ENCODE peak calls at places on chromosomes 1 and 21, in eight cellular contexts. C, N, J, M, T, U, V and F are unnamed samples.

GRCh38 chr1:197521118-197521739 is 253.2 kb downstream of the CRB1 start:
- DNase-seq in C (no peak), N (peak; percentile 53), J (no peak), M (peak; percentile 13), T (peak; percentile 49), U (no peak), V (peak; percentile 38), F (peak; percentile 33)

GRCh38 chr1:246492611-246493245 is 14.4 kb downstream of the SMYD3 start:
- DNase-seq in C (no peak), N (peak; percentile 82), J (no peak), M (peak; percentile 78), T (peak; percentile 80), U (peak; percentile 56), V (peak; percentile 51), F (peak; percentile 77)

GRCh38 chr1:200075938-200076546 is 48.5 kb downstream of the NR5A2 start:
- DNase-seq in C (no peak), N (peak; percentile 81), J (no peak), M (no peak), T (peak; percentile 24), U (no peak), V (no peak), F (no peak)

GRCh38 chr1:165631403-165632151 is 543 bp downstream of the MGST3 start:
- DNase-seq in C (no peak), N (peak; percentile 95), J (peak; percentile 23), M (peak; percentile 70), T (peak; percentile 91), U (no peak), V (peak; percentile 51), F (peak; percentile 19)

GRCh38 chr1:220776725-220777326 is 9.9 kb upstream of the MTARC1 start:
- DNase-seq in C (no peak), N (peak; percentile 48), J (peak; percentile 38), M (peak; percentile 87), T (peak; percentile 62), U (peak; percentile 34), V (peak; percentile 86), F (peak; percentile 89)

GRCh38 chr1:194225781-194226180 is 1039.4 kb upstream of the B3GALT2 start:
- DNase-seq in C (no peak), N (no peak), J (no peak), M (peak; percentile 6), T (no peak), U (no peak), V (no peak), F (no peak)

GRCh38 chr21:42227909-42228708 is 9.2 kb downstream of the ABCG1 start:
- DNase-seq in C (no peak), N (peak; percentile 92), J (peak; percentile 90), M (peak; percentile 97), T (peak; percentile 68), U (peak; percentile 77), V (no peak), F (peak; percentile 65)

GRCh38 chr21:45515241-45516061 is 26.8 kb downstream of the SLC19A1 start:
- DNase-seq in C (no peak), N (no peak), J (no peak), M (no peak), T (no peak), U (no peak), V (no peak), F (no peak)

GRCh38 chr1:88462481-88463261 is 221.4 kb upstream of the PKN2 start:
- DNase-seq in C (no peak), N (peak; percentile 28), J (no peak), M (peak; percentile 14), T (peak; percentile 1), U (peak; percentile 11), V (peak; percentile 77), F (peak; percentile 76)

GRCh38 chr1:85200367-85200869 is 398 bp downstream of the SYDE2 start:
- DNase-seq in C (no peak), N (peak; percentile 39), J (peak; percentile 14), M (peak; percentile 53), T (peak; percentile 18), U (no peak), V (peak; percentile 63), F (no peak)

GRCh38 chr21:46559291-46559983 is 45.4 kb downstream of the S100B start:
- DNase-seq in C (no peak), N (no peak), J (peak; percentile 69), M (peak; percentile 85), T (no peak), U (no peak), V (no peak), F (peak; percentile 12)

GRCh38 chr1:57894315-57894714 is 470.5 kb upstream of the DAB1 start:
- DNase-seq in C (no peak), N (no peak), J (no peak), M (no peak), T (no peak), U (no peak), V (no peak), F (no peak)

GRCh38 chr1:57088689-57089088 is 122.9 kb upstream of the C8B start:
- DNase-seq in C (no peak), N (no peak), J (no peak), M (no peak), T (no peak), U (no peak), V (no peak), F (no peak)

GRCh38 chr1:77288275-77288674 is 6.5 kb downstream of the AK5 start:
- DNase-seq in C (no peak), N (peak; percentile 64), J (no peak), M (no peak), T (no peak), U (no peak), V (no peak), F (no peak)

GRCh38 chr1:42340093-42340492 is 5.1 kb upstream of the FOXJ3 start:
- DNase-seq in C (no peak), N (peak; percentile 58), J (no peak), M (no peak), T (peak; percentile 34), U (peak; percentile 100), V (no peak), F (no peak)

GRCh38 chr1:41810446-41810845 is 108.3 kb downstream of the HIVEP3 start:
- DNase-seq in C (no peak), N (peak; percentile 66), J (peak; percentile 35), M (peak; percentile 72), T (peak; percentile 49), U (no peak), V (peak; percentile 16), F (peak; percentile 73)

GRCh38 chr21:22892041-22892440 is 1893.8 kb downstream of the NCAM2 start:
- DNase-seq in C (no peak), N (no peak), J (no peak), M (no peak), T (no peak), U (no peak), V (no peak), F (no peak)

GRCh38 chr1:32538887-32539583 is at the start of gene ZBTB8A:
- DNase-seq in C (no peak), N (peak; percentile 76), J (no peak), M (peak; percentile 42), T (peak; percentile 39), U (peak; percentile 45), V (peak; percentile 68), F (peak; percentile 71)

GRCh38 chr1:178579562-178579961 is 66.7 kb downstream of the TEX35 start:
- DNase-seq in C (no peak), N (no peak), J (no peak), M (no peak), T (no peak), U (no peak), V (no peak), F (no peak)

GRCh38 chr1:214303538-214303937 is 22.6 kb downstream of the SMYD2 start:
- DNase-seq in C (no peak), N (no peak), J (no peak), M (no peak), T (no peak), U (no peak), V (no peak), F (no peak)

GRCh38 chr21:26280715-26281310 is 110.2 kb upstream of the APP start:
- DNase-seq in C (no peak), N (peak; percentile 1), J (no peak), M (no peak), T (no peak), U (no peak), V (peak; percentile 43), F (peak; percentile 22)

GRCh38 chr1:155463865-155464264 is 98.7 kb downstream of the ASH1L start:
- DNase-seq in C (no peak), N (peak; percentile 95), J (no peak), M (no peak), T (peak; percentile 19), U (no peak), V (no peak), F (no peak)

GRCh38 chr1:150148834-150149489 is 754 bp upstream of the PLEKHO1 start:
- DNase-seq in C (no peak), N (peak; percentile 38), J (no peak), M (no peak), T (no peak), U (peak; percentile 7), V (no peak), F (no peak)

GRCh38 chr1:206693029-206693428 is 8.3 kb downstream of the MAPKAPK2 start:
- DNase-seq in C (no peak), N (peak; percentile 85), J (no peak), M (no peak), T (peak; percentile 32), U (peak; percentile 32), V (no peak), F (no peak)

GRCh38 chr1:172254521-172255222 is 165.8 kb upstream of the C1orf105 start:
- DNase-seq in C (no peak), N (peak; percentile 94), J (no peak), M (no peak), T (peak; percentile 88), U (no peak), V (no peak), F (no peak)

GRCh38 chr1:203629509-203630082 is 3.0 kb downstream of the ATP2B4 start:
- DNase-seq in C (no peak), N (peak; percentile 63), J (peak; percentile 52), M (peak; percentile 83), T (peak; percentile 68), U (peak; percentile 22), V (no peak), F (peak; percentile 52)